ENCODE peak calls at places on chromosomes 12 and 14, in nine cellular contexts. Z, A, V, P, N, H, F, D and R are unnamed samples.

GRCh38 chr14:92613008-92613658 is 99.6 kb downstream of the RIN3 start:
- DNase-seq in Z (no peak), A (peak; percentile 40), V (peak; percentile 43), P (peak; percentile 40), N (peak; percentile 29), H (no peak), F (no peak), D (peak; percentile 63), R (peak; percentile 23)

GRCh38 chr12:124920353-124920935 is 6.0 kb upstream of the UBC start:
- DNase-seq in Z (no peak), A (no peak), V (no peak), P (no peak), N (no peak), H (no peak), F (no peak), D (no peak), R (no peak)

GRCh38 chr12:4615667-4616066 is 33.2 kb downstream of the AKAP3 start:
- DNase-seq in Z (no peak), A (no peak), V (no peak), P (no peak), N (no peak), H (no peak), F (no peak), D (no peak), R (no peak)

GRCh38 chr12:54282949-54283593 is 2.5 kb downstream of the HNRNPA1 start:
- DNase-seq in Z (no peak), A (no peak), V (no peak), P (no peak), N (peak; percentile 22), H (no peak), F (no peak), D (no peak), R (no peak)

GRCh38 chr12:96466939-96467751 is 22.2 kb upstream of the CFAP54 start:
- DNase-seq in Z (peak; percentile 36), A (no peak), V (no peak), P (no peak), N (no peak), H (no peak), F (no peak), D (no peak), R (peak; percentile 64)

GRCh38 chr12:62683724-62684501 is 217.3 kb downstream of the MON2 start:
- DNase-seq in Z (no peak), A (no peak), V (peak; percentile 54), P (no peak), N (peak; percentile 85), H (no peak), F (peak; percentile 84), D (peak; percentile 91), R (peak; percentile 88)

GRCh38 chr12:88876867-88877266 is 296.6 kb upstream of the KITLG start:
- DNase-seq in Z (no peak), A (no peak), V (no peak), P (no peak), N (no peak), H (no peak), F (no peak), D (no peak), R (no peak)

GRCh38 chr12:20883288-20883687 is 72.8 kb downstream of the SLCO1B3 start:
- DNase-seq in Z (peak; percentile 86), A (no peak), V (no peak), P (no peak), N (peak; percentile 70), H (peak; percentile 70), F (no peak), D (no peak), R (peak; percentile 90)

GRCh38 chr14:77205566-77205965 is 24.0 kb downstream of the TMEM63C start:
- DNase-seq in Z (no peak), A (no peak), V (no peak), P (no peak), N (no peak), H (no peak), F (no peak), D (no peak), R (no peak)

GRCh38 chr12:65335021-65335714 is 56.7 kb downstream of the MSRB3 start:
- DNase-seq in Z (peak; percentile 89), A (no peak), V (no peak), P (no peak), N (peak; percentile 43), H (no peak), F (no peak), D (peak; percentile 67), R (peak; percentile 93)

GRCh38 chr14:72024043-72024407 is 91.8 kb downstream of the RGS6 start:
- DNase-seq in Z (peak; percentile 39), A (peak; percentile 26), V (no peak), P (peak; percentile 43), N (peak; percentile 4), H (no peak), F (no peak), D (no peak), R (peak; percentile 2)

GRCh38 chr12:92340441-92341332 is 195.0 kb upstream of the BTG1 start:
- DNase-seq in Z (no peak), A (no peak), V (no peak), P (no peak), N (no peak), H (no peak), F (no peak), D (no peak), R (no peak)

GRCh38 chr12:84924956-84925355 is 12.4 kb upstream of the SLC6A15 start:
- DNase-seq in Z (peak; percentile 56), A (no peak), V (no peak), P (no peak), N (no peak), H (no peak), F (no peak), D (no peak), R (peak; percentile 47)

GRCh38 chr14:71004481-71004880 is 97.2 kb downstream of the PCNX1 start:
- DNase-seq in Z (no peak), A (no peak), V (no peak), P (no peak), N (no peak), H (no peak), F (no peak), D (no peak), R (no peak)

GRCh38 chr12:117521327-117521726 is 159.9 kb upstream of the NOS1 start:
- DNase-seq in Z (no peak), A (no peak), V (no peak), P (no peak), N (no peak), H (no peak), F (no peak), D (no peak), R (no peak)

DNA sequence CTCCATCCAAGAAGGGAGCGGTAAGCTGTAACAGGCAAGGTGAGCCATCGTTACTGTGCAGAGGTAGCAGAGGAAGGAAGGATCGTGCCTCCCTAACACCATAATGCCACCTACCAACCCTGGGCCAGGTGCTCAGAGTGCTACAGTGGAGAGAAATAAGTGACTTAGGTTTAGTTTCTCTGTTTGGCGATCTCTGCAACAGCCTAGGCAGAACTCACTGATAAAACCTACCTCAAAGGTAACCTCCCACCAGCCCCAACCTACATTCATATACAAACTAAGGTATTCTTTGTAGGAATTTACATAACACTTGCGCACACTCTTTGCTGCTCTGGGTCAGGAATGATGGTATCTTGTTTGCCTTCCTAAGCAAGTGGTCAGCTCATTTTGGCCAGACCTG is 93.4 kb upstream of the TMEM132D start:
- DNase-seq in Z (no peak), A (no peak), V (no peak), P (no peak), N (no peak), H (no peak), F (no peak), D (no peak), R (no peak)
- H3K4me3 ChIP-seq in Z (no peak overlapping the region), A (no peak overlapping the region), V (no peak overlapping the region), P (no peak overlapping the region), N (no peak overlapping the region), H (no peak overlapping the region), F (no peak overlapping the region), D (no peak overlapping the region), R (no peak overlapping the region)

GRCh38 chr14:65296876-65297275 is 115.7 kb upstream of the FUT8 start:
- DNase-seq in Z (no peak), A (no peak), V (no peak), P (no peak), N (no peak), H (no peak), F (no peak), D (no peak), R (no peak)
- H3K4me3 ChIP-seq in Z (no peak overlapping the region), A (no peak overlapping the region), V (no peak overlapping the region), P (no peak overlapping the region), N (no peak overlapping the region), H (no peak overlapping the region), F (no peak overlapping the region), D (no peak overlapping the region), R (no peak overlapping the region)

GRCh38 chr14:36271222-36271621 is 49.2 kb downstream of the MBIP start:
- DNase-seq in Z (no peak), A (no peak), V (no peak), P (no peak), N (no peak), H (no peak), F (no peak), D (no peak), R (no peak)

GRCh38 chr14:36275741-36276140 is 44.7 kb downstream of the MBIP start:
- DNase-seq in Z (no peak), A (no peak), V (no peak), P (no peak), N (no peak), H (no peak), F (no peak), D (no peak), R (no peak)

GRCh38 chr14:36268957-36269734 is 51.3 kb downstream of the MBIP start:
- DNase-seq in Z (no peak), A (no peak), V (no peak), P (peak; percentile 67), N (no peak), H (no peak), F (no peak), D (no peak), R (no peak)

GRCh38 chr14:36270191-36270590 is 50.2 kb downstream of the MBIP start:
- DNase-seq in Z (no peak), A (no peak), V (no peak), P (no peak), N (no peak), H (no peak), F (no peak), D (no peak), R (no peak)

GRCh38 chr14:36271939-36272907 is 48.2 kb downstream of the MBIP start:
- DNase-seq in Z (no peak), A (no peak), V (no peak), P (no peak), N (peak; percentile 4), H (no peak), F (no peak), D (peak; percentile 42), R (peak; percentile 15)
- H3K4me3 ChIP-seq in Z (peak overlapping the region; percentile 44), A (no peak overlapping the region), V (no peak overlapping the region), P (no peak overlapping the region), N (peak overlapping the region; percentile 34), H (peak overlapping the region; percentile 51), F (peak overlapping the region; percentile 45), D (peak overlapping the region; percentile 60), R (peak overlapping the region; percentile 38)

DNA sequence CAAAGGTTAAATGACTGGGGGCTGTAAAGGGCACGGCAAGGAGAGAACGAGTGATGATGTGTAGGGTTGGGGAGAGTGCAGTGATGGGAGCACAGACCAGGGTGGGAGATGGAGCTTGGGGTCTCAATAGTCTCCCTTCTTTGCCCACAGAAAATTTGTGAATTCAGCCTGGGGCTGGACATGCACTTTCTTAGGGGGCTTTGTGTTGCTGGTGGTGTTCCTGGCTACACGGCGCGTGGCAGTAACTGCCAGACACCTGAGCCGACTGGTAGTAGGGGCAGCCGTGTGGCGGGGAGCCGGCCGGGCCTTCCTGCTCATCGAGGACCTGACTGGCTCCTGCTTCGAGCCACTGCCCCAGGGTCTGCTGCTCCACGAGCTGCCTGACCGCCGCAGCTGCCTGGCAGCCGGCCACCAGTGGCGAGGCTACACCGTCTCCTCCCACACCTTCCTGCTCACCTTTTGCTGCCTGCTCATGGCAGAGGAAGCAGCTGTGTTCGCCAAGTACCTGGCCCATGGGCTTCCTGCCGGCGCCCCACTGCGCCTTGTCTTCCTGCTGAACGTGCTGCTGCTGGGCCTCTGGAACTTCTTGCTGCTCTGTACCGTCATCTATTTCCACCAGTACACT is 1.7 kb downstream of the FITM1 start:
- DNase-seq in Z (no peak), A (no peak), V (peak; percentile 50), P (no peak), N (no peak), H (no peak), F (peak; percentile 70), D (peak; percentile 72), R (no peak)
- H3K4me3 ChIP-seq in Z (no peak overlapping the region), A (no peak overlapping the region), V (peak overlapping the region; percentile 32), P (no peak overlapping the region), N (no peak overlapping the region), H (no peak overlapping the region), F (peak overlapping the region; percentile 68), D (no peak overlapping the region), R (no peak overlapping the region)